ENCODE peak calls at places on chromosomes 11 and 22, in six cellular contexts. One of them, this sample, is unnamed.

GRCh38 chr11:9512370-9513019 is 51.7 kb downstream of the ZNF143 start:
- DNase-seq in type B pancreatic cell: no peak
- DNase-seq in T-helper 1 cell: no peak
- DNase-seq in neural progenitor cell: no peak
- DNase-seq in effector memory CD4-positive, alpha-beta T cell: no peak
- DNase-seq in Panc1: no peak
- DNase-seq in this sample: no peak

GRCh38 chr11:93225642-93226041 is 27.9 kb upstream of the SLC36A4 start:
- DNase-seq in type B pancreatic cell: no peak
- DNase-seq in T-helper 1 cell: no peak
- DNase-seq in neural progenitor cell: no peak
- DNase-seq in effector memory CD4-positive, alpha-beta T cell: no peak
- DNase-seq in Panc1: no peak
- DNase-seq in this sample: no peak

GRCh38 chr11:957201-957920 is 31.7 kb downstream of the AP2A2 start:
- DNase-seq in type B pancreatic cell: no peak
- DNase-seq in T-helper 1 cell: no peak
- DNase-seq in neural progenitor cell: no peak
- DNase-seq in effector memory CD4-positive, alpha-beta T cell: no peak
- DNase-seq in Panc1: no peak
- DNase-seq in this sample: no peak

GRCh38 chr22:35135165-35135564 is 69.2 kb downstream of the ISX start:
- DNase-seq in type B pancreatic cell: no peak
- DNase-seq in T-helper 1 cell: no peak
- DNase-seq in neural progenitor cell: peak; percentile 48
- DNase-seq in effector memory CD4-positive, alpha-beta T cell: no peak
- DNase-seq in Panc1: no peak
- DNase-seq in this sample: no peak

GRCh38 chr11:86374586-86374985 is at the start of gene CCDC81:
- DNase-seq in type B pancreatic cell: peak; percentile 70
- DNase-seq in T-helper 1 cell: no peak
- DNase-seq in neural progenitor cell: peak; percentile 80
- DNase-seq in effector memory CD4-positive, alpha-beta T cell: no peak
- DNase-seq in Panc1: no peak
- DNase-seq in this sample: no peak

GRCh38 chr11:96635655-96636054 is 245.8 kb downstream of the JRKL start:
- DNase-seq in type B pancreatic cell: no peak
- DNase-seq in T-helper 1 cell: no peak
- DNase-seq in neural progenitor cell: no peak
- DNase-seq in effector memory CD4-positive, alpha-beta T cell: no peak
- DNase-seq in Panc1: no peak
- DNase-seq in this sample: no peak

GRCh38 chr11:83249972-83250593 is 36.1 kb downstream of the CCDC90B start:
- DNase-seq in type B pancreatic cell: no peak
- DNase-seq in T-helper 1 cell: peak; percentile 6
- DNase-seq in neural progenitor cell: peak; percentile 39
- DNase-seq in effector memory CD4-positive, alpha-beta T cell: no peak
- DNase-seq in Panc1: no peak
- DNase-seq in this sample: no peak

GRCh38 chr11:32071811-32072210 is 19.1 kb upstream of the RCN1 start:
- DNase-seq in type B pancreatic cell: no peak
- DNase-seq in T-helper 1 cell: no peak
- DNase-seq in neural progenitor cell: peak; percentile 58
- DNase-seq in effector memory CD4-positive, alpha-beta T cell: no peak
- DNase-seq in Panc1: no peak
- DNase-seq in this sample: no peak

GRCh38 chr11:125345706-125346561 is 150.1 kb downstream of the FEZ1 start:
- DNase-seq in type B pancreatic cell: no peak
- DNase-seq in T-helper 1 cell: peak; percentile 33
- DNase-seq in neural progenitor cell: peak; percentile 89
- DNase-seq in effector memory CD4-positive, alpha-beta T cell: no peak
- DNase-seq in Panc1: no peak
- DNase-seq in this sample: peak; percentile 31

GRCh38 chr11:94504689-94505293 is 7.5 kb upstream of the C11orf97 start:
- DNase-seq in type B pancreatic cell: no peak
- DNase-seq in T-helper 1 cell: no peak
- DNase-seq in neural progenitor cell: peak; percentile 56
- DNase-seq in effector memory CD4-positive, alpha-beta T cell: no peak
- DNase-seq in Panc1: no peak
- DNase-seq in this sample: no peak

GRCh38 chr11:1050581-1051355 is 14.2 kb upstream of the MUC6 start:
- DNase-seq in type B pancreatic cell: no peak
- DNase-seq in T-helper 1 cell: peak; percentile 63
- DNase-seq in neural progenitor cell: peak; percentile 80
- DNase-seq in effector memory CD4-positive, alpha-beta T cell: peak; percentile 45
- DNase-seq in Panc1: peak; percentile 54
- DNase-seq in this sample: peak; percentile 56

GRCh38 chr11:28903716-28904115 is 795.5 kb downstream of the METTL15 start:
- DNase-seq in type B pancreatic cell: no peak
- DNase-seq in T-helper 1 cell: no peak
- DNase-seq in neural progenitor cell: no peak
- DNase-seq in effector memory CD4-positive, alpha-beta T cell: no peak
- DNase-seq in Panc1: no peak
- DNase-seq in this sample: no peak

GRCh38 chr22:27174970-27175369 is 517.6 kb downstream of the MIAT start:
- DNase-seq in type B pancreatic cell: peak; percentile 13
- DNase-seq in T-helper 1 cell: no peak
- DNase-seq in neural progenitor cell: peak; percentile 71
- DNase-seq in effector memory CD4-positive, alpha-beta T cell: no peak
- DNase-seq in Panc1: no peak
- DNase-seq in this sample: no peak

This sample was measured in T-helper 9 cell.